ENCODE peak calls at places on chromosomes 16 and 17, in six cellular contexts. X is K562, J is H1, T is A549, B is endothelial cell of umbilical vein, U is HepG2. G is an unnamed sample.

GRCh38 chr16:4703906-4704305 is 10.5 kb downstream of the NUDT16L1 start:
- DNase-seq in X (no peak), B (no peak), U (no peak), J (no peak), T (no peak), G (no peak)

GRCh38 chr16:89805136-89805905 is 11.1 kb downstream of the FANCA start:
- DNase-seq in T (no peak), J (no peak), X (no peak), U (no peak), B (no peak), G (no peak)

GRCh38 chr17:4788807-4789700 is at the start of gene GLTPD2:
- DNase-seq in X (no peak), U (peak), J (no peak), B (no peak), T (no peak), G (peak)

GRCh38 chr16:55948230-55948629 is 73.1 kb upstream of the CES5A start:
- DNase-seq in J (no peak), T (no peak), X (no peak), U (no peak), B (no peak), G (no peak)

GRCh38 chr16:1825864-1826690 is 548 bp downstream of the HAGH start:
- DNase-seq in B (peak), T (no peak), J (no peak), U (peak), X (no peak), G (peak)

GRCh38 chr17:20111538-20111937 is 102.4 kb downstream of the SPECC1 start:
- DNase-seq in U (no peak), X (no peak), B (no peak), T (no peak), J (no peak), G (no peak)

GRCh38 chr17:58084317-58084981 is 1.2 kb downstream of the DYNLL2 start:
- DNase-seq in J (no peak), U (peak), B (peak), T (peak), X (peak), G (peak)

GRCh38 chr17:5508855-5509254 is 22.5 kb downstream of the MIS12 start:
- DNase-seq in J (no peak), X (no peak), T (peak), U (peak), B (no peak), G (peak)

GRCh38 chr17:3575506-3575905 is 17.9 kb upstream of the TRPV3 start:
- DNase-seq in X (no peak), T (peak), B (no peak), J (no peak), U (no peak), G (no peak)

GRCh38 chr16:19745286-19746018 is 27.4 kb downstream of the IQCK start:
- DNase-seq in X (no peak), J (no peak), T (no peak), B (no peak), U (no peak), G (no peak)

GRCh38 chr16:46801428-46802049 is 29.4 kb downstream of the C16orf87 start:
- DNase-seq in B (peak), U (peak), J (no peak), X (no peak), T (peak), G (no peak)

GRCh38 chr17:70110443-70110880 is 35.4 kb downstream of the KCNJ16 start:
- DNase-seq in T (no peak), B (peak), X (no peak), J (no peak), U (no peak), G (no peak)

GRCh38 chr16:11175850-11176341 is 80.1 kb downstream of the SOCS1 start:
- DNase-seq in J (no peak), X (no peak), B (no peak), U (no peak), T (no peak), G (no peak)

GRCh38 chr16:5078626-5079025 is 7.0 kb downstream of the ALG1 start:
- DNase-seq in U (no peak), T (no peak), B (no peak), X (no peak), J (no peak), G (no peak)

GRCh38 chr16:1363501-1364041 is 11.8 kb downstream of the GNPTG start:
- DNase-seq in J (peak), T (peak), B (peak), U (peak), X (peak), G (peak)

GRCh38 chr16:48393843-48394703 is 8.9 kb upstream of the SIAH1 start:
- DNase-seq in J (no peak), B (no peak), X (peak), U (no peak), T (no peak), G (no peak)

GRCh38 chr17:19012171-19013080 is 7.9 kb upstream of the FAM83G start:
- DNase-seq in B (no peak), T (no peak), J (no peak), X (no peak), U (no peak), G (no peak)

GRCh38 chr16:83959621-83960434 is 6.8 kb downstream of the OSGIN1 start:
- DNase-seq in X (no peak), J (no peak), B (no peak), T (no peak), U (no peak), G (no peak)

GRCh38 chr16:5060073-5060641 is 5.6 kb downstream of the C16orf89 start:
- DNase-seq in B (no peak), X (peak), U (no peak), T (no peak), J (no peak), G (no peak)

GRCh38 chr16:70687172-70687531 is 1.3 kb upstream of the MTSS2 start:
- DNase-seq in X (peak), J (no peak), T (no peak), U (no peak), B (no peak), G (no peak)

GRCh38 chr16:70777973-70778406 is 23.0 kb downstream of the VAC14 start:
- DNase-seq in U (no peak), B (no peak), T (peak), J (no peak), X (no peak), G (peak)

GRCh38 chr16:75070055-75070841 is 46.3 kb downstream of the LDHD start:
- DNase-seq in B (no peak), J (no peak), T (peak), X (no peak), U (peak), G (no peak)

GRCh38 chr16:30715777-30716445 is 16.9 kb downstream of the SRCAP start:
- DNase-seq in X (no peak), U (no peak), B (no peak), T (peak), J (no peak), G (no peak)

GRCh38 chr17:14281530-14281929 is 19.4 kb upstream of the HS3ST3B1 start:
- DNase-seq in J (no peak), T (no peak), X (no peak), B (no peak), U (no peak), G (no peak)

GRCh38 chr17:80981062-80981902 is 10.4 kb upstream of the CHMP6 start:
- DNase-seq in B (no peak), U (no peak), T (no peak), X (peak), J (no peak), G (peak)

GRCh38 chr17:65183736-65184135 is 46.6 kb downstream of the RGS9 start:
- DNase-seq in X (no peak), J (peak), B (peak), T (peak), U (no peak), G (peak)

GRCh38 chr16:997440-998051 is 16.0 kb downstream of the SOX8 start:
- DNase-seq in B (peak), J (peak), U (no peak), T (peak), X (no peak), G (peak)

GRCh38 chr17:83192161-83192788 is 112.9 kb downstream of the METRNL start:
- DNase-seq in X (no peak), B (no peak), J (no peak), U (no peak), T (no peak), G (peak)

GRCh38 chr17:32504166-32504990 is 17.6 kb downstream of the CDK5R1 start:
- DNase-seq in B (no peak), X (no peak), J (no peak), T (no peak), U (no peak), G (no peak)

GRCh38 chr17:81868674-81869220 is 2.4 kb downstream of the ARHGDIA start:
- DNase-seq in T (peak), X (peak), B (no peak), J (no peak), U (peak), G (peak)

GRCh38 chr17:79981661-79982101 is 54.0 kb downstream of the TBC1D16 start:
- DNase-seq in B (no peak), X (no peak), J (no peak), T (no peak), U (no peak), G (peak)

GRCh38 chr16:87874639-87875472 is 5.5 kb upstream of the SLC7A5 start:
- DNase-seq in U (no peak), X (no peak), B (no peak), T (no peak), J (no peak), G (peak)

GRCh38 chr16:57522960-57523359 is 13.4 kb downstream of the CCDC102A start:
- DNase-seq in U (no peak), J (no peak), T (no peak), B (no peak), X (no peak), G (no peak)

GRCh38 chr17:65027305-65027704 is 29.2 kb downstream of the GNA13 start:
- DNase-seq in T (peak), J (peak), X (peak), U (peak), B (peak), G (peak)

GRCh38 chr16:81284995-81285600 is 29.7 kb upstream of the GAN start:
- DNase-seq in U (no peak), B (no peak), J (no peak), X (no peak), T (no peak), G (no peak)

GRCh38 chr16:55842369-55843104 is 9.6 kb upstream of the CES1 start:
- DNase-seq in U (peak), X (peak), T (peak), B (peak), J (no peak), G (no peak)

GRCh38 chr16:85664580-85665372 is 24.0 kb downstream of the GINS2 start:
- DNase-seq in J (no peak), U (no peak), X (no peak), T (no peak), B (no peak), G (no peak)

GRCh38 chr17:82949361-82949760 is 109.5 kb upstream of the ZNF750 start:
- DNase-seq in B (no peak), T (no peak), U (no peak), X (no peak), J (no peak), G (no peak)

GRCh38 chr17:59175076-59175475 is 19.5 kb downstream of the PRR11 start:
- DNase-seq in T (no peak), B (no peak), X (no peak), J (no peak), U (no peak), G (no peak)

GRCh38 chr17:76241776-76242175 is 1.5 kb upstream of the RNF157 start:
- DNase-seq in X (no peak), B (no peak), U (no peak), T (no peak), J (no peak), G (no peak)
- TF ChIP-seq JUN in X (no peak), B (no peak), U (no peak), T (no peak), J (no peak), G (no peak)

GRCh38 chr17:53571342-53571741 is 251.4 kb upstream of the KIF2B start:
- DNase-seq in J (no peak), U (no peak), X (no peak), T (no peak), B (no peak), G (no peak)

GRCh38 chr17:53574038-53574437 is 248.7 kb upstream of the KIF2B start:
- DNase-seq in J (no peak), T (no peak), U (no peak), X (no peak), B (no peak), G (no peak)

DNA sequence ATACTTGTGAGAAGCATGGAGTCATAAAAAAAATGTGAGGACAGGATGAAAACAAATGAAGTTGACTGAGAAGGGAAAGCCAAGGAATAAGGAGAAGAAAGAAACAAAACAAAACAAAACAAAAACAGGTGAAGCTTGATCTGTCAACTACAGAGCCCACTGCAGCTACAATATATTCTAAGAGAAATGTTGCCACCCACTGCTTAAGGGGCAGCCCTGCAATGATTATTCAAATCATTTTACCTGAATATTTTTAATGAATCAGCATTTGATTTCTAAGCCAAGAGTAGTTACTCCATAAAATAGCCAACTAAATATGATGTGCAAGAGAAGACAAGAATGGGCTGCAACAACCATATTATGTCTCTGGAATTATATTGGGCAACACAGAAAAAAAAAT is 252.0 kb upstream of the KIF2B start:
- DNase-seq in X (no peak), U (no peak), T (no peak), J (no peak), B (no peak), G (no peak)
- TF ChIP-seq JUN in X (no peak), U (no peak), T (no peak), J (no peak), B (no peak), G (no peak)

GRCh38 chr16:49594706-49595534 is 221.3 kb downstream of the C16orf78 start:
- DNase-seq in X (no peak), U (no peak), J (no peak), B (no peak), T (no peak), G (no peak)
- TF ChIP-seq JUN in X (no peak), U (no peak), J (no peak), B (no peak), T (no peak), G (no peak)

GRCh38 chr17:27315796-27316465 is 22.0 kb downstream of the WSB1 start:
- DNase-seq in T (no peak), U (no peak), X (no peak), B (no peak), J (no peak), G (no peak)

GRCh38 chr17:27319536-27320221 is 25.8 kb downstream of the WSB1 start:
- DNase-seq in J (no peak), U (no peak), B (peak), X (no peak), T (no peak), G (no peak)

GRCh38 chr17:27318228-27318627 is 24.3 kb downstream of the WSB1 start:
- DNase-seq in B (no peak), X (no peak), J (no peak), U (no peak), T (no peak), G (no peak)

GRCh38 chr17:27318633-27319032 is 24.7 kb downstream of the WSB1 start:
- DNase-seq in T (no peak), B (no peak), U (no peak), X (no peak), J (no peak), G (no peak)

DNA sequence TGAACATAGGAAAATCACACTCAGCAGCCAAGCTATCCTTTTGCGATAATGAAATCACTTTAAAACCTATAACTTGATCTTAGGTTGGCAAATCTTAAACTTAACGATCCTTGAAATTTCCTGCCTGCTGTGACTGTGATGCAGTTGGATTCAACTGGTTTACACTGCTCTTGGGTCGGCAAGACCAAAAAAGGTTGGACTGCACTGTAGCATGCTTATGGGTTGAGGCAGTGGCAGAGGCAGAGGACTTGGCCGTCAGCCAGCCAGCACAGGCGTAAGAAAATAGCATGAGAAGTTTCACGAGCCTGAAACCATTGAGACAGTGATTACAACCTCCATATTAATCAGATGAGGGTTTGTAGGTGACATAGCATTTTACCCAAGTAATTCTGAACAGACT is 21.4 kb downstream of the WSB1 start:
- DNase-seq in U (no peak), J (no peak), B (no peak), T (no peak), X (no peak), G (no peak)
- TF ChIP-seq JUN in U (no peak), J (no peak), B (no peak), T (no peak), X (no peak), G (no peak)

GRCh38 chr17:15917021-15917438 is 27.9 kb upstream of the ADORA2B start:
- DNase-seq in J (no peak), U (no peak), X (no peak), B (no peak), T (no peak), G (peak)
- TF ChIP-seq JUN in J (no peak), U (no peak), X (no peak), B (no peak), T (no peak), G (no peak)

DNA sequence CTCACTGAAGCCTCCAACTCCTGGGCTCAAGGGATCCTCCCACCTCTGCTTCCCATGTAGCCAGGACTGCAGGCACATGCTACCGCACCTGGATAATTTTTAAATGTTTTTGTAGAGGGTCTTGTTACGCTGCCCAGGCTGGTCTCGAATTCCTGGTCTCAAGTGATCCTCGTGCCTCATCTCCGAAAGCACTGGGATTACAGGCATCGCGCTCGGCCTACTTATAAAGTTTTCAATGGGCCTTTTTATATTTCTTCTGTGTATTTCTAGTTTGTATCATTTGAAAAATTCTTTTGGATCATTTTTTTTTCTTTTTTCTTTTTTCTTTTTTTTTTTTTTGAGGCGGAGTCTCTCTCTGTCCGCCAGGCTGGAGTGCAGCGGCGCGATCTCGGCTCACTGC is 7.3 kb upstream of the TLCD3A start:
- DNase-seq in X (no peak), B (no peak), T (no peak), J (no peak), U (no peak), G (no peak)
- TF ChIP-seq JUN in X (no peak), B (no peak), T (no peak), J (no peak), U (no peak), G (no peak)

GRCh38 chr17:78746949-78747269 is 35.2 kb downstream of the CYTH1 start:
- DNase-seq in J (no peak), U (no peak), T (no peak), X (no peak), B (no peak), G (no peak)

GRCh38 chr17:78748730-78749317 is 33.2 kb downstream of the CYTH1 start:
- DNase-seq in B (peak), J (no peak), T (no peak), X (peak), U (peak), G (no peak)

GRCh38 chr17:78746263-78746948 is 35.7 kb downstream of the CYTH1 start:
- DNase-seq in X (no peak), J (no peak), B (no peak), U (peak), T (no peak), G (no peak)

GRCh38 chr17:78748048-78748729 is 33.9 kb downstream of the CYTH1 start:
- DNase-seq in B (no peak), U (peak), J (no peak), X (no peak), T (no peak), G (no peak)

GRCh38 chr17:78747479-78747878 is 34.6 kb downstream of the CYTH1 start:
- DNase-seq in B (no peak), U (no peak), X (no peak), J (no peak), T (no peak), G (no peak)
- TF ChIP-seq JUN in B (no peak), U (no peak), X (no peak), J (no peak), T (no peak), G (no peak)

GRCh38 chr17:40854175-40854814 is 12.7 kb downstream of the KRT12 start:
- DNase-seq in U (peak), X (peak), J (no peak), T (peak), B (peak), G (no peak)
- TF ChIP-seq JUN in U (no peak), X (no peak), J (no peak), T (peak), B (peak), G (no peak)

GRCh38 chr17:75588546-75589016 is 981 bp downstream of the MYO15B start:
- DNase-seq in U (no peak), J (no peak), B (no peak), X (no peak), T (no peak), G (peak)
- TF ChIP-seq JUN in U (no peak), J (no peak), B (no peak), X (no peak), T (no peak), G (peak)

GRCh38 chr17:39132192-39132600 is 19.2 kb downstream of the PLXDC1 start:
- DNase-seq in B (no peak), X (no peak), U (no peak), T (peak), J (no peak), G (no peak)
- TF ChIP-seq JUN in B (no peak), X (no peak), U (no peak), T (no peak), J (no peak), G (no peak)

G was measured in WTC11.